ENCODE peak calls at places on chromosomes 16 and 17, in six cellular contexts. X is Panc1, O is MM.1S, G is lower lobe of right lung, L is heart left ventricle, S is HCT116. N is an unnamed sample.
A peak's percentile ranks its signal among the peaks of the same experiment; 100 is the strongest.

GRCh38 chr17:1438593-1439083 is 17.4 kb downstream of the CRK start:
- DNase-seq in S (no peak), G (no peak), X (no peak), L (peak; percentile 26), O (no peak), N (no peak)

GRCh38 chr17:64123114-64123513 is 6.8 kb downstream of the ERN1 start:
- DNase-seq in O (no peak), L (no peak), X (no peak), S (no peak), G (no peak), N (no peak)

GRCh38 chr17:81365148-81365600 is 30.1 kb upstream of the BAHCC1 start:
- DNase-seq in L (peak; percentile 74), S (peak; percentile 72), X (no peak), O (no peak), G (peak; percentile 87), N (no peak)

GRCh38 chr17:4898351-4898750 is 985 bp upstream of the C17orf107 start:
- DNase-seq in X (no peak), S (no peak), G (no peak), O (no peak), L (peak; percentile 42), N (no peak)

GRCh38 chr17:16108386-16108785 is 106.9 kb downstream of the NCOR1 start:
- DNase-seq in G (no peak), O (no peak), S (no peak), X (no peak), L (no peak), N (no peak)

GRCh38 chr16:9798474-9798873 is 383.8 kb downstream of the GRIN2A start:
- DNase-seq in G (no peak), O (no peak), L (no peak), S (no peak), X (no peak), N (no peak)

GRCh38 chr17:350706-351435 is 1.7 kb downstream of the RPH3AL start:
- DNase-seq in S (no peak), X (no peak), G (peak; percentile 82), L (peak; percentile 89), O (no peak), N (no peak)

GRCh38 chr16:62548095-62548494 is 511.9 kb upstream of the CDH8 start:
- DNase-seq in X (no peak), S (no peak), O (no peak), L (no peak), G (no peak), N (no peak)

GRCh38 chr17:63917646-63918045 is 993 bp downstream of the GH1 start:
- DNase-seq in S (no peak), L (no peak), X (no peak), O (no peak), G (peak; percentile 32), N (no peak)

GRCh38 chr16:85084841-85085535 is 27.3 kb downstream of the CIBAR2 start:
- DNase-seq in G (no peak), X (no peak), L (peak; percentile 36), O (no peak), S (no peak), N (no peak)

GRCh38 chr17:44655983-44656700 is at the start of gene MEIOC:
- DNase-seq in X (no peak), L (no peak), S (no peak), G (no peak), O (no peak), N (peak; percentile 49)

GRCh38 chr17:45702666-45703266 is 81.4 kb upstream of the CRHR1 start:
- DNase-seq in S (no peak), L (no peak), G (no peak), X (no peak), O (no peak), N (no peak)

GRCh38 chr17:70597774-70598173 is 428.4 kb downstream of the KCNJ2 start:
- DNase-seq in X (no peak), G (no peak), L (no peak), S (no peak), O (no peak), N (no peak)

GRCh38 chr17:73293031-73293430 is 18.8 kb downstream of the CDC42EP4 start:
- DNase-seq in X (no peak), O (no peak), S (peak; percentile 51), L (no peak), G (no peak), N (no peak)

GRCh38 chr16:89629827-89630610 is 16.6 kb downstream of the DPEP1 start:
- DNase-seq in O (no peak), L (no peak), S (no peak), G (no peak), X (no peak), N (no peak)

GRCh38 chr17:17151055-17151454 is 55.1 kb downstream of the PLD6 start:
- DNase-seq in O (no peak), S (no peak), X (no peak), G (no peak), L (no peak), N (no peak)

GRCh38 chr17:53627511-53627910 is 195.2 kb upstream of the KIF2B start:
- DNase-seq in S (no peak), O (no peak), G (no peak), X (no peak), L (no peak), N (no peak)

GRCh38 chr16:57606847-57607501 is 21.5 kb upstream of the ADGRG1 start:
- DNase-seq in G (no peak), O (no peak), X (no peak), L (no peak), S (no peak), N (no peak)

GRCh38 chr17:30450125-30451027 is 26.8 kb upstream of the GOSR1 start:
- DNase-seq in S (no peak), G (no peak), X (no peak), L (no peak), O (no peak), N (no peak)

GRCh38 chr17:4766199-4766598 is 5.5 kb upstream of the TM4SF5 start:
- DNase-seq in S (no peak), O (no peak), L (no peak), G (peak; percentile 64), X (no peak), N (no peak)

GRCh38 chr17:63925615-63926014 is 6.5 kb downstream of the CD79B start:
- DNase-seq in S (no peak), G (peak; percentile 14), O (no peak), L (peak; percentile 28), X (no peak), N (peak; percentile 61)

GRCh38 chr16:31700200-31700529 is 172.5 kb downstream of the AHSP start:
- DNase-seq in X (no peak), S (peak; percentile 82), L (no peak), O (no peak), G (no peak), N (no peak)

GRCh38 chr16:11393366-11393765 is 48.1 kb downstream of the RMI2 start:
- DNase-seq in G (peak; percentile 35), L (peak; percentile 55), X (no peak), O (no peak), S (no peak), N (no peak)

GRCh38 chr16:23030001-23030400 is 119.3 kb downstream of the USP31 start:
- DNase-seq in L (no peak), S (no peak), G (no peak), O (no peak), X (no peak), N (no peak)

GRCh38 chr16:23025692-23026305 is 123.5 kb downstream of the USP31 start:
- DNase-seq in O (no peak), L (no peak), S (no peak), G (no peak), X (no peak), N (no peak)

GRCh38 chr16:23026777-23027362 is 122.4 kb downstream of the USP31 start:
- DNase-seq in L (no peak), X (no peak), G (no peak), O (no peak), S (no peak), N (no peak)

GRCh38 chr16:23024044-23024443 is 125.2 kb downstream of the USP31 start:
- DNase-seq in X (no peak), O (no peak), S (no peak), L (no peak), G (no peak), N (no peak)

GRCh38 chr16:23027386-23027785 is 121.9 kb downstream of the USP31 start:
- DNase-seq in G (no peak), L (no peak), O (no peak), X (no peak), S (no peak), N (no peak)
- H3K27me3 ChIP-seq in G (peaks cover 10% of the 10 kb centered on the region), L (no peaks in the 10 kb centered on the region), O (no peaks in the 10 kb centered on the region), X (peaks cover 22% of the 10 kb centered on the region), S (peaks cover 55% of the 10 kb centered on the region), N (no peaks in the 10 kb centered on the region)

GRCh38 chr17:48611213-48611612 is 396 bp upstream of the HOXB7 start:
- DNase-seq in O (no peak), G (no peak), S (no peak), L (no peak), X (no peak), N (no peak)
- H3K4me3 ChIP-seq in O (peak overlapping the region; percentile 87), G (peak overlapping the region; percentile 64), S (peak overlapping the region; percentile 80), L (peak overlapping the region; percentile 10), X (peak overlapping the region; percentile 68), N (peak overlapping the region; percentile 82)

GRCh38 chr17:3693829-3694231 is 2.1 kb downstream of the P2RX5 start:
- DNase-seq in S (no peak), O (peak; percentile 24), G (no peak), L (no peak), X (no peak), N (peak; percentile 78)

GRCh38 chr17:3691539-3692166 is 4.3 kb downstream of the P2RX5 start:
- DNase-seq in G (no peak), S (no peak), O (no peak), X (no peak), L (peak; percentile 54), N (no peak)

GRCh38 chr17:3690094-3690715 is 5.8 kb downstream of the P2RX5 start:
- DNase-seq in S (no peak), X (no peak), L (no peak), G (peak; percentile 40), O (no peak), N (no peak)

GRCh38 chr17:3693099-3693498 is 2.9 kb downstream of the P2RX5 start:
- DNase-seq in G (no peak), O (no peak), S (no peak), X (no peak), L (no peak), N (no peak)

DNA sequence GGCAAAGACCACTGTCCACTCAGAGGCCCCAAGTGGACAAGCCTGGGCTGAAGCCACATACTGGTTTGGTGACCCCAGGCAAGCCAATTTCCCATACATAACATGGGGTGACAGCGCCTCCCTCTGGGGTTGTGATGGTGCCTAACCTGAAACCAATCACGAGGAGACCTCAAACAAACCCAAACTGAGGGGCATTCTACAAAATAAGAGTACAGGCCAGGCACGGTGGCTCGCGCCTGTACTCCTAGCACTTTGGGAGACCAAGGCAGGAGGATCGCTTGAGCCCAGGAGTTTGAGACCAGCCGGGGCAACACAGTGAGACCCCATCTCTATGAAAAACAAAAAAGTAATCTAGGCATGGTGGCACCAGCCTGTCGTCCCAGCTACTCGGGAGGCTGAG is 3.6 kb downstream of the P2RX5 start:
- DNase-seq in L (peak; percentile 27), O (no peak), X (no peak), S (no peak), G (no peak), N (no peak)
- TF ChIP-seq CTCF in L (no peak), O (peak; percentile 9), X (no peak), S (peak; percentile 36), G (no peak), N (peak; percentile 24)

DNA sequence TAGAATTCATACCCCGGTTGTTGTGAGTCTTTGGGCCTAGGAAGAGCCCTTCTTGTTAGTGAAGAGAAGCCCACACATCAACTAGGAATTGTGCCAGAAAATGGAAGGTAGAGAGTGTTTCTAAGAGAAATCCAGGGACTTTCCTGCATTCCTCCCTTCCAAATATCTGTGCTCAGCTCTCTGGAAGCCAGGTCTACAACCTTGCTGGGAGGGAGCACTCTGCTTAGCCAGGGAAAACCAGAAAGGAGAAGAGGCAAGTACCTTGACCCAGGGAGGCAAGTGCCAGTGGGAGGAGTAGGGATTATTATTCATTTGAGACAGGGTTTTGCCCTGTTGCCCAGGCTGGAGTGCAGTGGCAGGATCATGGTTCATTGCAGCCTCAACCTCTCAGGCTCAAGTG is 48.4 kb upstream of the TAC4 start:
- DNase-seq in X (no peak), G (no peak), O (no peak), S (no peak), L (no peak), N (no peak)
- H3K27me3 ChIP-seq in X (no peaks in the 10 kb centered on the region), G (peaks cover 24% of the 10 kb centered on the region), O (peaks cover 100% of the 10 kb centered on the region), S (no peaks in the 10 kb centered on the region), L (no peaks in the 10 kb centered on the region), N (peaks cover 1% of the 10 kb centered on the region)

N was measured in GM06990.